ENCODE peak calls at places on chromosomes 6 and 20, in six cellular contexts. W is NCI-H510A treated with DMSO at 0.1 percent for 48 hours; N is stimulated activated CD8-positive, alpha-beta memory T cell treated with anti-CD3 and anti-CD28 coated beads, Interleukin-15, amount 100 ng/mL, for 24 hours; X is mucosa of gallbladder; E is fibroblast of lung; B is upper lobe of right lung. C is an unnamed sample.

GRCh38 chr6:125950293-125950692 is 6.3 kb upstream of the HINT3 start:
- DNase-seq in W (no peak), N (no peak), X (no peak), E (peak; percentile 68), B (no peak), C (no peak)

GRCh38 chr6:98833101-98834059 is 994 bp upstream of the POU3F2 start:
- DNase-seq in W (peak; percentile 45), N (no peak), X (no peak), E (peak; percentile 39), B (peak; percentile 73), C (no peak)

GRCh38 chr6:52127957-52128356 is 40.5 kb upstream of the PKHD1 start:
- DNase-seq in W (no peak), N (no peak), X (no peak), E (no peak), B (no peak), C (no peak)

GRCh38 chr6:3943373-3943772 is 94.2 kb downstream of the FAM50B start:
- DNase-seq in W (no peak), N (no peak), X (peak; percentile 52), E (peak; percentile 97), B (no peak), C (no peak)

GRCh38 chr6:47352966-47353365 is 43.3 kb upstream of the TNFRSF21 start:
- DNase-seq in W (no peak), N (no peak), X (no peak), E (no peak), B (no peak), C (peak; percentile 56)

GRCh38 chr6:21109421-21110178 is 484.0 kb upstream of the SOX4 start:
- DNase-seq in W (no peak), N (no peak), X (no peak), E (peak; percentile 57), B (no peak), C (no peak)

GRCh38 chr20:63903796-63904570 is 9.1 kb downstream of the DNAJC5 start:
- DNase-seq in W (no peak), N (no peak), X (no peak), E (no peak), B (no peak), C (no peak)

GRCh38 chr6:101853226-101853625 is 459.7 kb downstream of the GRIK2 start:
- DNase-seq in W (no peak), N (no peak), X (no peak), E (no peak), B (no peak), C (no peak)

GRCh38 chr20:38726849-38727601 is 2.7 kb downstream of the SLC32A1 start:
- DNase-seq in W (peak; percentile 6), N (peak; percentile 40), X (no peak), E (peak; percentile 15), B (no peak), C (no peak)

GRCh38 chr6:12506211-12506610 is 210.4 kb upstream of the PHACTR1 start:
- DNase-seq in W (no peak), N (no peak), X (no peak), E (no peak), B (no peak), C (no peak)

GRCh38 chr6:89566930-89567634 is 71.5 kb downstream of the LYRM2 start:
- DNase-seq in W (no peak), N (no peak), X (no peak), E (no peak), B (no peak), C (peak; percentile 46)